ENCODE peak calls at places on chromosome 21, in five cellular contexts. F is fibroblast of mammary gland, T is tibial artery, X is aorta, H is small intestine. V is an unnamed sample.

GRCh38 chr21:21860888-21861287 is 862.7 kb downstream of the NCAM2 start:
- DNase-seq in F (peak; percentile 34), T (no peak), X (no peak), H (no peak), V (no peak)

GRCh38 chr21:46585191-46585953 is 19.5 kb downstream of the S100B start:
- DNase-seq in F (no peak), T (no peak), X (no peak), H (no peak), V (no peak)

GRCh38 chr21:17794631-17795030 is 24.5 kb downstream of the C21orf91 start:
- DNase-seq in F (no peak), T (no peak), X (no peak), H (no peak), V (no peak)

GRCh38 chr21:28781602-28782274 is 210.9 kb downstream of the LTN1 start:
- DNase-seq in F (peak; percentile 65), T (no peak), X (no peak), H (peak; percentile 9), V (no peak)

GRCh38 chr21:43702785-43703067 is 16.2 kb upstream of the PDXK start:
- DNase-seq in F (peak; percentile 31), T (no peak), X (no peak), H (no peak), V (no peak)

GRCh38 chr21:15966216-15966615 is 236.4 kb downstream of the USP25 start:
- DNase-seq in F (peak; percentile 10), T (no peak), X (no peak), H (no peak), V (no peak)

GRCh38 chr21:17270234-17270633 is 242.6 kb upstream of the CXADR start:
- DNase-seq in F (peak; percentile 72), T (peak; percentile 51), X (no peak), H (no peak), V (no peak)

GRCh38 chr21:14718957-14719356 is 172.8 kb upstream of the SAMSN1 start:
- DNase-seq in F (no peak), T (no peak), X (no peak), H (no peak), V (no peak)

GRCh38 chr21:37270576-37271365 is 3.6 kb upstream of the VPS26C start:
- DNase-seq in F (no peak), T (no peak), X (no peak), H (no peak), V (no peak)

GRCh38 chr21:16194851-16195251 is 465.1 kb downstream of the USP25 start:
- DNase-seq in F (peak; percentile 49), T (no peak), X (no peak), H (no peak), V (no peak)

GRCh38 chr21:18493420-18493819 is 89.8 kb upstream of the TMPRSS15 start:
- DNase-seq in F (peak; percentile 14), T (no peak), X (no peak), H (no peak), V (no peak)

GRCh38 chr21:34514576-34515135 is 2.6 kb upstream of the KCNE1 start:
- DNase-seq in F (no peak), T (no peak), X (no peak), H (no peak), V (no peak)

GRCh38 chr21:29350246-29350779 is 51.6 kb downstream of the BACH1 start:
- DNase-seq in F (no peak), T (no peak), X (no peak), H (peak; percentile 51), V (no peak)

GRCh38 chr21:26954591-26955214 is 12.2 kb downstream of the ADAMTS5 start:
- DNase-seq in F (peak; percentile 54), T (no peak), X (no peak), H (no peak), V (no peak)

GRCh38 chr21:16424331-16424749 is 694.6 kb downstream of the USP25 start:
- DNase-seq in F (peak; percentile 67), T (no peak), X (no peak), H (no peak), V (no peak)

GRCh38 chr21:37558676-37559204 is 192.2 kb downstream of the DYRK1A start:
- DNase-seq in F (no peak), T (no peak), X (no peak), H (no peak), V (no peak)

GRCh38 chr21:33815153-33815707 is 100.4 kb downstream of the ATP5PO start:
- DNase-seq in F (no peak), T (peak; percentile 38), X (no peak), H (no peak), V (no peak)

GRCh38 chr21:15015622-15016471 is 49.0 kb downstream of the NRIP1 start:
- DNase-seq in F (peak; percentile 93), T (no peak), X (no peak), H (no peak), V (no peak)

GRCh38 chr21:30209571-30209970 is 6.3 kb downstream of the CLDN8 start:
- DNase-seq in F (no peak), T (no peak), X (no peak), H (no peak), V (no peak)

GRCh38 chr21:33121715-33122475 is 52.0 kb downstream of the OLIG1 start:
- DNase-seq in F (peak; percentile 45), T (no peak), X (no peak), H (no peak), V (no peak)

GRCh38 chr21:26710155-26710554 is 135.1 kb downstream of the ADAMTS1 start:
- DNase-seq in F (no peak), T (no peak), X (no peak), H (no peak), V (no peak)

GRCh38 chr21:20882462-20883415 is 115.5 kb upstream of the NCAM2 start:
- DNase-seq in F (peak; percentile 51), T (no peak), X (no peak), H (no peak), V (peak; percentile 52)

GRCh38 chr21:28971171-28971570 is 21.5 kb downstream of the LTN1 start:
- DNase-seq in F (no peak), T (no peak), X (no peak), H (no peak), V (no peak)

GRCh38 chr21:46099476-46099875 is 1.6 kb downstream of the COL6A2 start:
- DNase-seq in F (peak; percentile 52), T (peak; percentile 47), X (peak; percentile 63), H (peak; percentile 41), V (no peak)

GRCh38 chr21:15139881-15140280 is 75.1 kb upstream of the NRIP1 start:
- DNase-seq in F (no peak), T (no peak), X (no peak), H (no peak), V (no peak)

GRCh38 chr21:46171996-46172862 is 12.0 kb downstream of the SPATC1L start:
- DNase-seq in F (no peak), T (peak; percentile 12), X (peak; percentile 28), H (no peak), V (no peak)

GRCh38 chr21:23452384-23453083 is 2154.7 kb downstream of the MRPL39 start:
- DNase-seq in F (no peak), T (no peak), X (no peak), H (no peak), V (peak; percentile 2)

GRCh38 chr21:33026878-33027400 is 1.2 kb downstream of the OLIG2 start:
- DNase-seq in F (peak; percentile 36), T (no peak), X (no peak), H (no peak), V (no peak)

GRCh38 chr21:15837603-15838002 is 107.8 kb downstream of the USP25 start:
- DNase-seq in F (peak; percentile 59), T (no peak), X (no peak), H (peak; percentile 21), V (no peak)

GRCh38 chr21:38561613-38562012 is 63.3 kb upstream of the ERG start:
- DNase-seq in F (no peak), T (no peak), X (no peak), H (no peak), V (no peak)
- H3K4me3 ChIP-seq in F (no peak overlapping the region), T (no peak overlapping the region), X (no peak overlapping the region), H (no peak overlapping the region), V (no peak overlapping the region)

DNA sequence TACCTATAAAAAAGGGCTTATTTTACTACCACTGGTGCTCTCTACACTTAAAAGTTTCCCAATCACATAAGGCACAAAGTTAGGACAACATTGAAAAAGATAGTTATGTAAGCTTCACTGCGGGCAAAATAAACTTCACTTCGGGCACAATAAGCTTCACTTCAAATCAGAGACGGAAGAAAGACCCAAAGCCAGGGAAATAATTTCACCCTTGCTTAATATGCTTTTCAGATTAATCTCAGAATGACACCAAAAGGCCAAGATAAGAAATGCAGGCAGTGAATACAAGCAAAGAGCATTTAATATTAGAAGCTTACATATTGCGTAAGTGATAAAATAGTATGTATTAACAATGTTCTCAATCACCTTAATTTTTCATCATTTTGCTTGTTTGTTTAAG is 444.2 kb downstream of the SETD4 start:
- DNase-seq in F (peak; percentile 80), T (no peak), X (no peak), H (peak; percentile 37), V (no peak)
- H3K4me3 ChIP-seq in F (no peak overlapping the region), T (no peak overlapping the region), X (no peak overlapping the region), H (no peak overlapping the region), V (no peak overlapping the region)

DNA sequence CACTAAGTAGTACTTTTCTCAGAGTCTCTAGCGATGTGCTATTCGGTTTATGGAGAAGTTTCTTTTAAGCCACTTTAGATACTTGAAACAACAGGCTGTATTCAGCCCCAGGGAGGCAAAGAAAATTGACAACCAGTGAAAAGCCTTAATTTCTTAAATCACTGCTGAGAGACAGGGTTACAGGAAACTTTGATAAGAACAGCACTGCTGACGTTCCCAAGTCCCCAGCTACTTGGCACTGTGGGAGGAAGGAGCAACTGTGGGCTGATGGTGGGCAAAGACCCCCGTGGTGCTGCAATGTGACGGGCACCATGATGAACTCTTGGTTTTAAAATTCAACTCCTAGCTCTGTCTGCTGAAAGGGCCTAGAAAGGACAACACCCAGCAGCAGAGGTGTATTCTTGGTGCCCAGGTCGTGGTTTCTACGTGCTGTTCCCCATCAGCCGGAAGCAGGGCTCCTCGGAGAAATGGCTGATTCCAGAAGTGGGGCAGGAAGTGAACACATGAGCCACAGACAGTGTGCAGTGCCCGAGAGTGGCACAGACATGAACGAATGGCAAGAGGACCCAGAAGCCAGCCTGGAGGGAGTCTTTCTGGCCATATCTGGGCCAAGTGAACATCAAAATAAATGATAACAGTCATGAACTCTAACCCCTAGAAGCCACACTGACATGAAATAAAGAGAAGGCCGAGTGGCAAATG is 5.3 kb downstream of the PTTG1IP start:
- DNase-seq in F (no peak), T (no peak), X (peak; percentile 52), H (no peak), V (no peak)
- H3K4me3 ChIP-seq in F (no peak overlapping the region), T (no peak overlapping the region), X (no peak overlapping the region), H (no peak overlapping the region), V (no peak overlapping the region)

DNA sequence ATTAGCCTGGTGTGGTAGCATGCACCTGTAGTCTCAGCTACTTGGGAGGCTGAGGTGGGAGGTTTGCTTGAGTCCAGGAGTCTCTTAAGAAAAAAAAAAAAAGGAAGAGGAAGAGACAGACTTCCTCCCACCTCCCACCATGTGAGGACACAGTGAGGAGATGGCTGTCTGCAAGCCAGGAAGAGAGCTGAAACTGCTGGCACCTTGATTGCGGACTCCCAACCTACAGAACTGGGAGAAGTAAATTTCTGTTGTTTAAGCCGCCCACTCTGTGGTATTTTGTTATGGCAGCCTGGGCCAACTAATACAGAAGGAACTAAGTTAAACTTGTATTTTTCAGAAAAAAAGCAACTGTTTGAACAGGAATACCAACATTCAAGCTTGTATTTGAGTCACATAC is 21.7 kb downstream of the DOP1B start:
- DNase-seq in F (no peak), T (no peak), X (no peak), H (no peak), V (no peak)
- H3K4me3 ChIP-seq in F (no peak overlapping the region), T (no peak overlapping the region), X (no peak overlapping the region), H (no peak overlapping the region), V (no peak overlapping the region)

GRCh38 chr21:31310750-31311149 is 33.3 kb downstream of the TIAM1 start:
- DNase-seq in F (peak; percentile 13), T (no peak), X (no peak), H (no peak), V (no peak)
- H3K4me3 ChIP-seq in F (no peak overlapping the region), T (no peak overlapping the region), X (no peak overlapping the region), H (no peak overlapping the region), V (no peak overlapping the region)

V was measured in iPS DF 6.9.